ENCODE peak calls at places on chromosomes 2 and 18, in six cellular contexts. T, P, B, D, Z and X are unnamed samples.

GRCh38 chr18:55422456-55423185 is 165.4 kb downstream of the TCF4 start:
- DNase-seq in P (peak), B (no peak), Z (no peak), T (peak), D (no peak), X (no peak)

GRCh38 chr2:205556357-205556756 is 125.9 kb upstream of the NRP2 start:
- DNase-seq in B (no peak), P (no peak), D (no peak), T (no peak), Z (no peak), X (no peak)

GRCh38 chr2:105926960-105927678 is 182.4 kb downstream of the NCK2 start:
- DNase-seq in D (no peak), B (no peak), Z (no peak), T (no peak), P (no peak), X (no peak)

GRCh38 chr2:172555272-172555521 is 693 bp upstream of the PDK1 start:
- DNase-seq in B (no peak), Z (no peak), D (no peak), T (no peak), P (no peak), X (no peak)

GRCh38 chr2:75204833-75205232 is 5.5 kb upstream of the TACR1 start:
- DNase-seq in T (no peak), B (no peak), Z (no peak), D (no peak), P (no peak), X (no peak)

GRCh38 chr2:219175928-219176817 is 552 bp downstream of the CNPPD1 start:
- DNase-seq in D (no peak), Z (peak), P (peak), T (peak), B (peak), X (peak)

GRCh38 chr18:12476955-12477354 is 69.2 kb downstream of the PRELID3A start:
- DNase-seq in P (no peak), Z (no peak), T (no peak), D (no peak), B (no peak), X (no peak)

GRCh38 chr2:149787206-149787605 is 199.6 kb upstream of the MMADHC start:
- DNase-seq in P (no peak), Z (no peak), D (no peak), T (no peak), B (no peak), X (no peak)

GRCh38 chr2:12202702-12203101 is 456.3 kb downstream of the LPIN1 start:
- DNase-seq in P (peak), T (peak), Z (no peak), D (no peak), B (no peak), X (no peak)

GRCh38 chr18:60966876-60967275 is 366.4 kb upstream of the CDH20 start:
- DNase-seq in T (peak), P (peak), Z (no peak), B (no peak), D (no peak), X (no peak)

GRCh38 chr18:56702946-56703345 is 51.8 kb downstream of the WDR7 start:
- DNase-seq in T (peak), P (peak), B (no peak), D (no peak), Z (no peak), X (no peak)

GRCh38 chr2:27369471-27370025 is 590 bp downstream of the EIF2B4 start:
- DNase-seq in B (peak), D (no peak), T (peak), Z (peak), P (peak), X (peak)

GRCh38 chr18:8685141-8685913 is 20.0 kb upstream of the MTCL1 start:
- DNase-seq in P (peak), T (peak), B (no peak), Z (peak), D (no peak), X (no peak)

GRCh38 chr18:31721596-31721995 is 37.2 kb upstream of the B4GALT6 start:
- DNase-seq in B (no peak), P (peak), Z (no peak), T (no peak), D (no peak), X (no peak)

GRCh38 chr2:241009601-241010530 is 11.4 kb downstream of the SNED1 start:
- DNase-seq in T (peak), D (peak), P (peak), Z (peak), B (peak), X (no peak)
- TF ChIP-seq CTCF in T (peak), D (no peak), P (no peak), Z (no peak), B (no peak), X (no peak)

GRCh38 chr18:13726972-13727331 is 479 bp downstream of the RNMT start:
- DNase-seq in P (no peak), B (peak), Z (peak), D (peak), T (no peak), X (no peak)

GRCh38 chr18:13725566-13726227 is 661 bp downstream of the FAM210A start:
- DNase-seq in D (no peak), T (no peak), P (peak), Z (no peak), B (no peak), X (no peak)

GRCh38 chr18:13730486-13730885 is 4.0 kb downstream of the RNMT start:
- DNase-seq in Z (no peak), P (no peak), T (no peak), D (no peak), B (no peak), X (no peak)

DNA sequence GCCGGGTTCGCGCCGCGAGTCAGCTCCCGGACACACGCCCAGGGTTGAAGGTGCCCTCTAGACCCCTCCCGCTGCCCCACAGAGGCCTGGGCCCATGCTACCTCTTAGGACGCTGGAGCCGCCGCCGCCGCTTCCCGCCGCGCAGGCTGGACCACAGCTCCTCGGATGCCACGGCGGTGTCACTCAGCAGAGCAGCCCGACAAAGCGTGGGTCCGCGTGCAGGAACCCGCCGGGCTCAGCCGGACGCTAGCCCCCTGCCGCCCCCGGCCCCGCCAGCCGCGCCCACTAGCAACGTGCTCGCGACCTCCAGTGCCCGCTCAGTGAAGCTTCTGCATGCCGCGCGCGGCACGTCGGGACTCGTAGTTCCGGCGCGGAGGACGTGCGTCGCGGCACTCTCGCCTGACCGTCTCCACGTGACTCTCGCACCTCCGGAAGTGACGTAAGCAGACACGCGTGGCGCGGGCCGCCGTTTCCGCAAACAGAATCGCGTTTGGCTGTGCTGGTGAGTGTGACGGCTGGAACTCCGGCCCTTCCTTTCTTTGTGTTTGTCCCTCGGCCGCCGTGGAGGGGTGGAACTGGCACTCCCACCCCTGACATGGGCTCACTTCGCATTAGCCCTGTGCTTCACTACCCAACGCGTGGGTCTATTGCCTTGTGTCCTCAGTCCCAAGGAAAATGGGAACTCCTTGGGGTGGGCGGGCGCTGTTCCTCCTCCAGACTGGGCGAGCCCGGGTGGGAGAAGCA is at the start of the genes FAM210A and RNMT:
- DNase-seq in Z (peak), T (peak), B (peak), P (peak), D (peak), X (peak)
- TF ChIP-seq CTCF in Z (peak), T (no peak), B (no peak), P (no peak), D (no peak), X (no peak)

GRCh38 chr18:54223568-54224241 is 764 bp downstream of the MBD2 start:
- DNase-seq in B (peak), T (peak), Z (peak), P (peak), D (peak), X (peak)

GRCh38 chr18:54228364-54228763 is 3.9 kb upstream of the MBD2 start:
- DNase-seq in T (no peak), Z (no peak), P (no peak), B (no peak), D (no peak), X (no peak)

GRCh38 chr18:54222922-54223567 is 1.4 kb downstream of the MBD2 start:
- DNase-seq in T (no peak), Z (no peak), D (no peak), P (peak), B (no peak), X (no peak)

GRCh38 chr18:54220406-54220805 is 4.1 kb downstream of the MBD2 start:
- DNase-seq in P (no peak), B (no peak), T (no peak), D (no peak), Z (no peak), X (no peak)

DNA sequence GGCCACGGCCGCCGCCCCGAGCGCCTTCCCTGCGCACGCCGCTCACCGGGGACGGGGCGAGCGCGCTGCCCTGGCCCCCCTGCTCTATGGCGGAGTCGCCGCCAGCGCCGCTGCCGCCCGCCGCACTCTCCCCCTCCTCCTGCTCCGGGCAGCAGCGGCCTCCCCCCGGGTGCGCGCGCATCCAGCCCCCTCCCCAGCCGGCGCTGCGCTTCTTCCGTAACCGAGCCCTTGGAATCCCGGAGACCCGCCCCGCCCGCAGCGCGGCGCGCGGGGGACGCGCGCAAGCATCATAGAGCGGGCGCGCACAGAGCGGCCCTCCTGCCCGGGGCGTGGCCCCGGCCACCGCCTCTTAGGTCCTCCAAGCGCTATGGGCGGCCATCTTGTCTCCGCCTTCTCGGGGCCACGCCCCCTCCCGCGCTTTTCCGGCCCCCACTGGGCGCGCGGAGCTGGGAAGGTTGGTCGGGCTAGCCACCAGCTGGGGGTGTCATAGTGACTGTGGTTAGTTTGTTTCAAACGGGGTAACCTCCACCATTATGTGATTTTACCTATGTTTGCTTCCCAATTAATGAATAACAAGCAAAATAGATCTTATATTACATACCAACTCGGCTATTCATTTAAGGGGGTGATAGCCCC is at the start of gene MBD2:
- DNase-seq in T (peak), Z (peak), B (peak), D (peak), P (peak), X (peak)
- TF ChIP-seq CTCF in T (peak), Z (no peak), B (no peak), D (no peak), P (no peak), X (no peak)

GRCh38 chr2:232697059-232697806 is at the start of gene GIGYF2:
- DNase-seq in B (peak), T (peak), D (peak), P (peak), Z (peak), X (peak)
- TF ChIP-seq CTCF in B (no peak), T (no peak), D (no peak), P (no peak), Z (no peak), X (no peak)

GRCh38 chr18:48492880-48493279 is 46.0 kb upstream of the CTIF start:
- DNase-seq in D (no peak), P (no peak), T (no peak), Z (no peak), B (no peak), X (no peak)
- TF ChIP-seq CTCF in D (no peak), P (no peak), T (no peak), Z (no peak), B (no peak), X (no peak)

DNA sequence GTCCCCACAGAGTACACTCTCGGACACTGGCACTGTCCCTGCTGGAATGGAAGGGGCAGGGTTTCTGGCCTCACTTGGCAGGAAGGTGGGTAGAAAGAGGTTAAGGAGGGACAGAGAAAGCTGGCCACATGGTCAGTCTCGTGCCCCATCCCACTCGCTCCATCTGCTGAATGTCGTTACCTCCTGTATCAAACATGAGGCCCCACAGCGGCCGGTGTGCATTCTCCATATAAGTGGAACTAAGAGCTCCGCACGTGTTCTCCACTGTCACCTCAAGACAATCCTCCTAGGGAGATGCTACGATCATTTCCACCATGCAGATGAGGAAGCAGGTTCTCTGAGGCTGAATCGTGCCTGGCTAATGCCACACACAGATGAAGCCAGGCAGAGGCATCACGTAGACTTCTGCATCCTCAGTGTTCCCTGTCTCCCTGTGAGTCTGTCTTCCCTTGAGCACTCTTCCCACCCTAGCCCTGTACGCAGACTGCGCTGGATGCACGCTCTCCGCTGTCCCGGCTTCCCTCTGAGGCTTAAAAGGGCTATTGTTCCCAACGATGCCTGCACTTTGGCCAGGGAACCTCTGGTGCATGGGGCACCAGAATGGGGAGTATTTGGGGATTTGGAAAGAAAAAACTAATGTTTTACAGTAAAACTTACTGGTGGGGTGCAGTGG is 35.1 kb downstream of the MAL start:
- DNase-seq in D (no peak), B (no peak), Z (no peak), T (no peak), P (no peak), X (no peak)
- TF ChIP-seq CTCF in D (no peak), B (no peak), Z (no peak), T (no peak), P (no peak), X (no peak)

GRCh38 chr2:57516740-57517340 is 529.8 kb upstream of the VRK2 start:
- DNase-seq in T (peak), Z (no peak), D (no peak), P (peak), B (no peak), X (no peak)
- TF ChIP-seq CTCF in T (peak), Z (peak), D (peak), P (peak), B (peak), X (no peak)

DNA sequence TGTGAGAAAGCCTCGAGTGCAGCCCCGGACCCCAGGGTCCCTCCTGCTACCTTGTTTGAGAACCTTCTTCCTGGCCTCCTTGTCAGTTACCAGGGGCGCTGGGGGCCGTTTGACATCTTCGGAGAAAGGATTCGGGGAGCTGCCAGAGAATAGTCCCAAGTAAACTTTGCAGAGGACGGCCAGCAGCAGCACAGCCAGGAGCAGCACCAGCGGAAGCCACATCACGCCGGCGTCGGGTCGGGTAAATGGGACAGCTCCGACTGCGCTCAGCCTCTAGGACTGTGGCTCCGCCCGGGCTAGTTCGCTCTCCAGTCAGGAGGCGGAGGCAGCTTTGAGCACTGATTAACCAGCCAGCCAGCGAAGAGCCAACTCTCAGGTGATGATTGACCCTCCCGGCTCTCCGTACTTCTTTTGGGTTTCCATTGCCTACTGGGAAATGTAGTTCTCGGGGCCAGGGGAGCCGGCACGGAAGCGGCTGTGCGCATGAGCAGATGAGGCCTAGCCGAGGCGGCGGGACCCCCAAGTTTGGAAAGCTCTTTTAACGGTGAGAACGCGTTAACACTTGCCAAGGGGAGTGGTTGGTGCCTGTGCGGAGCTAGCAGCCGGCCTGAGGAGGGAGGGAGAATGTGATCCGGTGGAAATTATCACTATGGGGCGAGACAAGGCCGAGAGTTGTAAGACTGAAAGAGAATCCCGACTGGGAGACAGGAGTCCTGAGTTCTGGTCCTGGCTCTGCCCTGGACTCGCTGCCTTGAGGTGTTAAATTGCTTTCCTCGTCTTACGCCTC is at the start of the genes ELMOD3 and RETSAT:
- DNase-seq in P (peak), B (peak), Z (peak), T (peak), D (peak), X (peak)
- TF ChIP-seq CTCF in P (no peak), B (no peak), Z (peak), T (no peak), D (no peak), X (no peak)